ENCODE peak calls at places on chromosomes 7 and 10, in five cellular contexts. J, T, N, I and M are unnamed samples.

GRCh38 chr7:79506481-79506880 is 53.0 kb upstream of the MAGI2 start:
- DNase-seq in J (no peak), T (no peak), N (peak), I (no peak), M (no peak)

GRCh38 chr7:146004805-146005204 is 111.8 kb upstream of the CNTNAP2 start:
- DNase-seq in J (no peak), T (no peak), N (no peak), I (no peak), M (no peak)

GRCh38 chr7:85630904-85631582 is 444.2 kb upstream of the SEMA3D start:
- DNase-seq in J (no peak), T (no peak), N (peak), I (no peak), M (no peak)

GRCh38 chr7:98879198-98879988 is 1.1 kb downstream of the TRRAP start:
- DNase-seq in J (no peak), T (peak), N (peak), I (no peak), M (no peak)

GRCh38 chr7:111746950-111747349 is 184.7 kb upstream of the IMMP2L start:
- DNase-seq in J (no peak), T (no peak), N (no peak), I (no peak), M (no peak)

GRCh38 chr7:1114088-1114487 is 26.2 kb downstream of the GPER1 start:
- DNase-seq in J (no peak), T (no peak), N (no peak), I (no peak), M (no peak)

GRCh38 chr7:116454377-116454776 is 45.2 kb upstream of the CAV2 start:
- DNase-seq in J (no peak), T (no peak), N (no peak), I (no peak), M (no peak)

GRCh38 chr10:48496831-48497792 is 107.8 kb downstream of the ARHGAP22 start:
- DNase-seq in J (no peak), T (no peak), N (peak), I (peak), M (no peak)

GRCh38 chr7:17144313-17144712 is 154.1 kb upstream of the AHR start:
- DNase-seq in J (no peak), T (no peak), N (peak), I (no peak), M (no peak)

GRCh38 chr10:79149662-79150443 is 81.1 kb downstream of the ZMIZ1 start:
- DNase-seq in J (peak), T (peak), N (peak), I (no peak), M (peak)

GRCh38 chr10:96850825-96851224 is 18.7 kb downstream of the LCOR start:
- DNase-seq in J (no peak), T (no peak), N (peak), I (no peak), M (no peak)

GRCh38 chr7:927031-927671 is 27.3 kb downstream of the ADAP1 start:
- DNase-seq in J (peak), T (no peak), N (peak), I (no peak), M (no peak)

GRCh38 chr7:149715476-149715875 is 57.9 kb downstream of the ZNF467 start:
- DNase-seq in J (no peak), T (no peak), N (peak), I (no peak), M (peak)

GRCh38 chr7:130632111-130632510 is 36.4 kb downstream of the COPG2 start:
- DNase-seq in J (no peak), T (no peak), N (peak), I (peak), M (no peak)

GRCh38 chr10:93402192-93402591 is 79.9 kb downstream of the MYOF start:
- DNase-seq in J (no peak), T (no peak), N (no peak), I (no peak), M (no peak)

GRCh38 chr10:49369216-49370162 is 26.4 kb downstream of the DRGX start:
- DNase-seq in J (no peak), T (no peak), N (no peak), I (no peak), M (no peak)

GRCh38 chr10:30092151-30092790 is 32.9 kb upstream of the JCAD start:
- DNase-seq in J (no peak), T (no peak), N (peak), I (peak), M (no peak)

GRCh38 chr7:154503962-154504550 is 451.9 kb downstream of the DPP6 start:
- DNase-seq in J (no peak), T (peak), N (peak), I (no peak), M (no peak)

GRCh38 chr10:28783089-28783488 is 105.8 kb downstream of the BAMBI start:
- DNase-seq in J (no peak), T (no peak), N (no peak), I (no peak), M (no peak)

GRCh38 chr7:44201813-44202212 is 1.0 kb downstream of the YKT6 start:
- DNase-seq in J (no peak), T (no peak), N (no peak), I (no peak), M (no peak)

GRCh38 chr10:944034-944831 is 12.7 kb upstream of the LARP4B start:
- DNase-seq in J (no peak), T (no peak), N (peak), I (no peak), M (no peak)

GRCh38 chr10:124171561-124171960 is 78.2 kb upstream of the CHST15 start:
- DNase-seq in J (no peak), T (no peak), N (no peak), I (no peak), M (no peak)

GRCh38 chr10:89644967-89645741 is at the start of gene PANK1:
- DNase-seq in J (peak), T (peak), N (peak), I (no peak), M (peak)

DNA sequence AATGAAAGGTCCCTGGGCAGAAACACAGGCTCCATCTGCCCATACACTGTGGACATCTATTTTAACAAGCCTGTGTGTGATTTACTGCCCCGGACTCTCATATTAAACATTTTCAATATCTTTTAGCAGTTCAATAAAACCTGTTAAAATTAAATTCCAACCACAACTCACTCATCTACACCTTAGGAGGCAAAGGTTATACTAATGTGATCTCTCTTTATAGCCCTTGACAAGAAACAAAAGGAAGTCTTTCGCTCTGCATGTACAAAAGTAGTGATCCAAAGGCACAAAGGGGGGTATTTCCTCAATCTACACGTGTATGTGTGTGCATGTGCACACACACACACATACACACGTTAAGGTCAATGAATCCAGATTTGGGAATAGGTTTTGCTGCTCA is 186.0 kb downstream of the PARD3 start:
- DNase-seq in J (no peak), T (no peak), N (no peak), I (no peak), M (no peak)
- TF ChIP-seq CTCF in J (no peak), T (no peak), N (no peak), I (no peak), M (no peak)

DNA sequence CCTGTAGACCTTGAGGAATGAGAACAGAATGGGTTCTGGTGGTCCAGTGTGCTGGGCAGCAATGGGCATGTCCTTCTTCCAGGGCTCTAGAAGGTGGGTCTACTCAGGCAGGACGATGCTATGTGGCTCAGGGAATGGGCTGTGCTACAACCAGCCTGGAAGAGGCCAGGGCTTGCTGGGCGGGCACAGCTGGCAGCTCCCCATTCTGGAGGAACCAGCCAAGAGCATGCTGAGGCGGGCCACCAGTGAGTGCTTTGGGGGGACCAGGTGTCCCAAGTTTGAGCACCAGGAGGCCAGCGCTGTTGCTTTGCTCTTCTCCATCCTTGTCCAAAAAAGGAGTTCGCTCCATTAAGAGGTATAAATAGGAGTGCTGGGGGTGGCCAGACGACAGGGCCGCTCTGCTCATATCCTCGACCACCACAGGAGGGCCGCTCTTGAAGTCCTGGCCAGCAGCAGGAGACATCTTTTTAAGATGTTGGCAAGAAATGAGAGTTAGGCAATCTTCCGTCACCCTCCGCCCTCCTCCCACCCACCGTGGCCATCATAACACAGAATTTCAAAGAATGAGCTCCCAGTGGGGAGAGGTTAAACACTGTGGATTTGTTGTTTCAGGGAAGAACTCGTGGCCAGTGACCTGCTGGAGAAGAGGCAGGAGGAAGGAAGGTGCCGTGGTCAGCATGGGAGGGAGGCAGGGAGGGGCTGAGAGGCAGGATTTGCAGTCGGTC is 141.3 kb downstream of the GRK5 start:
- DNase-seq in J (no peak), T (no peak), N (peak), I (no peak), M (no peak)
- TF ChIP-seq CTCF in J (no peak), T (no peak), N (no peak), I (no peak), M (no peak)

DNA sequence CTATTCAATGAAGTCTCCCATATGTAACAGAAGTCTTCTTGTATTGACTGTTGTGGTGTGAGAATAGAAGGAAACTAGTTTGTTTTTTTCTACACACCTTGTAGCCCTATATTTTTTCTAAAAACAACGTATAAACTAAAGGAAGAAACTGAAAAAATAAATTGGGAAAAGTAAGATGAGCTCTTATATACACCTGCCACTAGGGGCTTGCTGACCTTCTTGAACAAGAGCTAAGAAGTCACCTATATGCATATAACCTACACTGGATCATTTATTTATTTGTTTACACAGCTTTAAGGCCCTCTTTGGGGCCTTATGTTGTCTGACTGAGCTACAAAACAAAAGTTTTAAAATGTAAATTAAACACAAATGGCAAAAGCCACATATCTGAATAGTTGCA is 383.0 kb downstream of the HPSE2 start:
- DNase-seq in J (no peak), T (peak), N (peak), I (no peak), M (no peak)
- TF ChIP-seq CTCF in J (no peak), T (peak), N (no peak), I (peak), M (no peak)

DNA sequence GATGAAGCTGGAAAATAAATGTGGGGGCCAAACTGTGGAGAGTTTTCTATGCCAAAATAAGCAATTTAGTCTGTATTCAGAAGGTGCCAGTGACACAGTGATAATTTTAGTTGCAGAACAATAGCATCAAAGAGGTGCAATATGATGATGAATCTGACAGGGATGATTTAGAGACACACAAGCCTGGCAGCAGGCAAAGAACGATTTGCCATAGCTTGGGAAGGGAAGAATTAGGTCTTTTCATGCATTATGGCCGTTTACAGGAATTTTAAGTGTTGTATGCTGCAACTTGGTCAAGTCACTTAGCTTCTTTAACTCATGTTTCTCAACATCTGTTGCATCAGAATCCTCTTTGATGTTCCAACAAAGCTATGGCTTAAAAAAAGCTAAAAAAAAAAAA is 121.1 kb downstream of the SEMA3A start:
- DNase-seq in J (no peak), T (no peak), N (peak), I (no peak), M (no peak)
- TF ChIP-seq CTCF in J (no peak), T (no peak), N (no peak), I (no peak), M (no peak)

DNA sequence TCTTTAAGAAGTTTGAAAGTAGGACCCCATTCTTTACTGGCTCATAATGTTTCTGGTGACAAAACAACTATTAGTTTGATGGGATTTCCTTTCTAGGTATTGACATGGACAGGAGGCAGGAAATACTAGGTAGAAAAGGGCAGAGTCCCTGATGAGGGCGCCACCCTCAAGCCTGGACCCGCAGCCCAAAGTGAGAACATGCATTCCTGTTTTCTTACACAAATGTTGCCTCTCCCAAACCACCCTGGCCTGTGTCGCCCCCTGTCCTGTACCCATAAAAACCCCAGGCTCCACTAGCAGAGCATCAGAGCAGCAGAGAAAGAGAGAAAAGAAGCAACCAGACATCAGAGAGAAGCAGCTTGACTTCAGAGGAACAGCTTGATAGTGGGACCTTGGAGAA is 1055.2 kb upstream of the POT1 start:
- DNase-seq in J (no peak), T (no peak), N (no peak), I (no peak), M (no peak)
- TF ChIP-seq CTCF in J (no peak), T (no peak), N (no peak), I (no peak), M (no peak)

GRCh38 chr7:106057962-106058901 is 53.9 kb downstream of the SYPL1 start:
- DNase-seq in J (peak), T (peak), N (peak), I (no peak), M (no peak)
- TF ChIP-seq CTCF in J (no peak), T (peak), N (no peak), I (no peak), M (no peak)